ENCODE peak calls at places on chromosome 3, in four cellular contexts. N is HCT116, M is endothelial cell of umbilical vein, E is GM12878. T is an unnamed sample.

GRCh38 chr3:33954956-33955355 is 156.5 kb downstream of the PDCD6IP start:
- DNase-seq in E (no peak), M (peak), N (no peak), T (no peak)

GRCh38 chr3:129278970-129279906 is 568 bp downstream of the HMCES start:
- DNase-seq in E (no peak), N (peak), M (peak), T (no peak)

GRCh38 chr3:66993082-66993481 is 5.0 kb upstream of the KBTBD8 start:
- DNase-seq in M (no peak), N (no peak), E (no peak), T (no peak)

GRCh38 chr3:31077826-31078225 is 183.4 kb upstream of the GADL1 start:
- DNase-seq in E (no peak), M (peak), N (no peak), T (no peak)

GRCh38 chr3:54188176-54188791 is 65.9 kb downstream of the CACNA2D3 start:
- DNase-seq in M (peak), E (no peak), N (peak), T (peak)

GRCh38 chr3:66239513-66240135 is 18.8 kb downstream of the SLC25A26 start:
- DNase-seq in M (no peak), N (no peak), E (no peak), T (no peak)

GRCh38 chr3:53056442-53056841 is 10.6 kb upstream of the SFMBT1 start:
- DNase-seq in N (no peak), M (no peak), E (no peak), T (no peak)

GRCh38 chr3:186053954-186054353 is 54.9 kb downstream of the ETV5 start:
- DNase-seq in E (no peak), M (no peak), N (no peak), T (no peak)

GRCh38 chr3:149919509-149919908 is 51.2 kb downstream of the PFN2 start:
- DNase-seq in N (no peak), E (no peak), M (no peak), T (no peak)

GRCh38 chr3:18988619-18989229 is 159.6 kb upstream of the KCNH8 start:
- DNase-seq in E (no peak), M (no peak), N (no peak), T (no peak)

GRCh38 chr3:72657666-72658065 is 190.6 kb downstream of the SHQ1 start:
- DNase-seq in M (no peak), E (peak), N (no peak), T (no peak)

GRCh38 chr3:35426581-35426980 is 212.7 kb upstream of the ARPP21 start:
- DNase-seq in N (no peak), M (no peak), E (no peak), T (no peak)

GRCh38 chr3:141795719-141796435 is 32.7 kb downstream of the GRK7 start:
- DNase-seq in M (no peak), N (no peak), E (no peak), T (peak)

GRCh38 chr3:50304601-50305000 is 1.2 kb upstream of the HYAL1 start:
- DNase-seq in N (no peak), E (no peak), M (no peak), T (no peak)

DNA sequence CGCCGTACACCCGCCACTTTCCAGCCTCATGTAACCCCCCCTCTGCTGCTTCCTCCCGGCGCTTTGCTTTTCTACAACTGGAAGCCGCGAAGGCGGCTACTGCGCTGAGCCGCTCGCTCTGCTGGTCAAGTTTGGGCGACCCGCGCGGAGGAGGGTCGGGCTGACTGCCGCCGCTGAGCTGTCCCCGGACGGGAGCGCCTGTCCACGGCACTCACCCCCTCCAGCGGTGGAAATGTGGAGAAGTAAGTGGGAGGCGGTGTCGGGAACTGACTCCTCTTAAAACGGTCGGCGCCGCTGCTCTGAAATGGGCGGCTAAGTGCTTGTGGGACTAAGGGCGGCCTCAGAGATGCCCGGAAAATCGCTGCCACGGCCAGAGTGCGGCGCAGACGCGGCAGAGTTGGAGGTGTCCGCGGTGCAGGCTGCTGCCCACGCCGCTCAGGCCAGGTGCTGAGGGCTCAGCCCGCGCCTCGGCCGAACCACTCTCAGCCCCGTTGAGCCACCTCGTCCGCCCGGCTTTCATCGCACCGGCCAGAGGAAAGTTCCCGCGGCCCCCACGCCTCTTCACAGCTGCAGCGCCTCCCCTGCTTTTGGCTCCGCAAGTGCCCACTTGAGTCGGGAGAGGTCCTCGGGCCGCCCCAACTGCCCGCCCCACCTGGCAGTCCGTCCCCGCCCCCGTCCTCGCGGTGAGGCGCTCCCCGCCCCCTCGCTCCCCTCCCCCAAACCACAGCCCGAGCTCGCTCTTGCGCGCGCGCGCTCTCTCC is 394 bp upstream of the EPHA6 start:
- DNase-seq in E (no peak), N (no peak), M (peak), T (no peak)
- TF ChIP-seq EZH2 in E (no peak), N (no peak), M (peak), T (peak)

GRCh38 chr3:16307832-16308531 is 43.0 kb downstream of the OXNAD1 start:
- DNase-seq in N (no peak), M (no peak), E (no peak), T (no peak)
- TF ChIP-seq POLR2AphosphoS5 in N (no peak), M (no peak), E (peak), T (no peak)

GRCh38 chr3:177525414-177525813 is 328.1 kb upstream of the TBL1XR1 start:
- DNase-seq in E (no peak), N (no peak), M (no peak), T (no peak)

GRCh38 chr3:177523072-177523675 is 325.9 kb upstream of the TBL1XR1 start:
- DNase-seq in N (no peak), E (no peak), M (no peak), T (no peak)

GRCh38 chr3:177524742-177525141 is 327.5 kb upstream of the TBL1XR1 start:
- DNase-seq in M (no peak), N (no peak), E (no peak), T (no peak)

GRCh38 chr3:177522051-177522450 is 324.8 kb upstream of the TBL1XR1 start:
- DNase-seq in M (no peak), E (no peak), N (no peak), T (no peak)

GRCh38 chr3:177523991-177524438 is 326.7 kb upstream of the TBL1XR1 start:
- DNase-seq in N (no peak), M (no peak), E (no peak), T (no peak)
- H3K9ac ChIP-seq in N (no peak), M (no peak), E (no peak), T (no peak)

GRCh38 chr3:8996216-8996615 is 32.9 kb upstream of the RAD18 start:
- DNase-seq in E (no peak), N (no peak), M (no peak), T (no peak)
- TF ChIP-seq EZH2 in E (no peak), N (no peak), M (no peak), T (no peak)

GRCh38 chr3:98602078-98602678 is 8.8 kb upstream of the CPOX start:
- DNase-seq in M (peak), E (peak), N (peak), T (no peak)
- TF ChIP-seq POLR2AphosphoS5 in M (no peak), E (no peak), N (no peak), T (no peak)

T was measured in SK-N-MC.